ENCODE peak calls at places on chromosomes 6 and 20, in five cellular contexts. One of them, this sample, is unnamed.

GRCh38 chr20:24879875-24880274 is 69.2 kb upstream of the CST7 start:
- DNase-seq in GDM1: no peak
- DNase-seq in prostate gland: no peak
- DNase-seq in NCI-H69: no peak
- DNase-seq in foreskin keratinocyte: no peak
- DNase-seq in this sample: no peak

GRCh38 chr6:31497595-31498476 is at the start of gene MICB:
- DNase-seq in GDM1: peak
- DNase-seq in prostate gland: peak
- DNase-seq in NCI-H69: peak
- DNase-seq in foreskin keratinocyte: peak
- DNase-seq in this sample: no peak

GRCh38 chr6:51495016-51495805 is 592.2 kb downstream of the PKHD1 start:
- DNase-seq in GDM1: no peak
- DNase-seq in prostate gland: no peak
- DNase-seq in NCI-H69: peak
- DNase-seq in foreskin keratinocyte: no peak
- DNase-seq in this sample: no peak

GRCh38 chr6:79084693-79085092 is 6.6 kb upstream of the PHIP start:
- DNase-seq in GDM1: no peak
- DNase-seq in prostate gland: no peak
- DNase-seq in NCI-H69: peak
- DNase-seq in foreskin keratinocyte: no peak
- DNase-seq in this sample: no peak

GRCh38 chr20:60966031-60966430 is 286.0 kb upstream of the CDH4 start:
- DNase-seq in GDM1: no peak
- DNase-seq in prostate gland: no peak
- DNase-seq in NCI-H69: no peak
- DNase-seq in foreskin keratinocyte: no peak
- DNase-seq in this sample: no peak

GRCh38 chr6:8080338-8081151 is 16.4 kb upstream of the BLOC1S5 start:
- DNase-seq in GDM1: no peak
- DNase-seq in prostate gland: no peak
- DNase-seq in NCI-H69: no peak
- DNase-seq in foreskin keratinocyte: no peak
- DNase-seq in this sample: peak

GRCh38 chr20:64176548-64177419 is 12.5 kb downstream of the MYT1 start:
- DNase-seq in GDM1: no peak
- DNase-seq in prostate gland: no peak
- DNase-seq in NCI-H69: no peak
- DNase-seq in foreskin keratinocyte: no peak
- DNase-seq in this sample: no peak

GRCh38 chr6:470901-471448 is 79.4 kb downstream of the IRF4 start:
- DNase-seq in GDM1: no peak
- DNase-seq in prostate gland: no peak
- DNase-seq in NCI-H69: no peak
- DNase-seq in foreskin keratinocyte: no peak
- DNase-seq in this sample: no peak

GRCh38 chr6:11315743-11316437 is 83.4 kb upstream of the NEDD9 start:
- DNase-seq in GDM1: no peak
- DNase-seq in prostate gland: peak
- DNase-seq in NCI-H69: no peak
- DNase-seq in foreskin keratinocyte: peak
- DNase-seq in this sample: peak

GRCh38 chr6:45717715-45718114 is 297.9 kb downstream of the CLIC5 start:
- DNase-seq in GDM1: no peak
- DNase-seq in prostate gland: no peak
- DNase-seq in NCI-H69: no peak
- DNase-seq in foreskin keratinocyte: no peak
- DNase-seq in this sample: no peak

GRCh38 chr6:87029711-87030314 is 65.1 kb downstream of the CGA start:
- DNase-seq in GDM1: no peak
- DNase-seq in prostate gland: no peak
- DNase-seq in NCI-H69: peak
- DNase-seq in foreskin keratinocyte: peak
- DNase-seq in this sample: peak

GRCh38 chr6:133623065-133623464 is 265.8 kb upstream of the TCF21 start:
- DNase-seq in GDM1: no peak
- DNase-seq in prostate gland: no peak
- DNase-seq in NCI-H69: no peak
- DNase-seq in foreskin keratinocyte: no peak
- DNase-seq in this sample: no peak

GRCh38 chr20:49446808-49447207 is 35.7 kb downstream of the KCNB1 start:
- DNase-seq in GDM1: peak
- DNase-seq in prostate gland: peak
- DNase-seq in NCI-H69: no peak
- DNase-seq in foreskin keratinocyte: no peak
- DNase-seq in this sample: no peak

GRCh38 chr6:49110876-49111275 is 352.2 kb downstream of the MMUT start:
- DNase-seq in GDM1: no peak
- DNase-seq in prostate gland: no peak
- DNase-seq in NCI-H69: peak
- DNase-seq in foreskin keratinocyte: no peak
- DNase-seq in this sample: no peak

GRCh38 chr20:7728373-7728772 is 211.9 kb downstream of the HAO1 start:
- DNase-seq in GDM1: no peak
- DNase-seq in prostate gland: no peak
- DNase-seq in NCI-H69: no peak
- DNase-seq in foreskin keratinocyte: peak
- DNase-seq in this sample: peak

GRCh38 chr6:137913996-137914529 is 47.0 kb downstream of the TNFAIP3 start:
- DNase-seq in GDM1: no peak
- DNase-seq in prostate gland: no peak
- DNase-seq in NCI-H69: no peak
- DNase-seq in foreskin keratinocyte: no peak
- DNase-seq in this sample: no peak

GRCh38 chr20:8388707-8389106 is 256.6 kb downstream of the PLCB1 start:
- DNase-seq in GDM1: no peak
- DNase-seq in prostate gland: no peak
- DNase-seq in NCI-H69: peak
- DNase-seq in foreskin keratinocyte: no peak
- DNase-seq in this sample: no peak

GRCh38 chr20:57927376-57927775 is 217.6 kb upstream of the PMEPA1 start:
- DNase-seq in GDM1: no peak
- DNase-seq in prostate gland: no peak
- DNase-seq in NCI-H69: no peak
- DNase-seq in foreskin keratinocyte: no peak
- DNase-seq in this sample: no peak

GRCh38 chr20:18243802-18244201 is 44.5 kb upstream of the ZNF133 start:
- DNase-seq in GDM1: no peak
- DNase-seq in prostate gland: no peak
- DNase-seq in NCI-H69: no peak
- DNase-seq in foreskin keratinocyte: no peak
- DNase-seq in this sample: no peak

GRCh38 chr6:16750566-16750965 is 10.7 kb downstream of the ATXN1 start:
- DNase-seq in GDM1: no peak
- DNase-seq in prostate gland: no peak
- DNase-seq in NCI-H69: no peak
- DNase-seq in foreskin keratinocyte: no peak
- DNase-seq in this sample: no peak

GRCh38 chr6:74222768-74223321 is 526.8 kb downstream of the CD109 start:
- DNase-seq in GDM1: no peak
- DNase-seq in prostate gland: no peak
- DNase-seq in NCI-H69: no peak
- DNase-seq in foreskin keratinocyte: no peak
- DNase-seq in this sample: peak

GRCh38 chr20:56362833-56363413 is 4.1 kb downstream of the FAM210B start:
- DNase-seq in GDM1: no peak
- DNase-seq in prostate gland: no peak
- DNase-seq in NCI-H69: no peak
- DNase-seq in foreskin keratinocyte: no peak
- DNase-seq in this sample: no peak

GRCh38 chr6:41787219-41787917 is at the start of gene TOMM6:
- DNase-seq in GDM1: peak
- DNase-seq in prostate gland: peak
- DNase-seq in NCI-H69: peak
- DNase-seq in foreskin keratinocyte: peak
- DNase-seq in this sample: peak

GRCh38 chr6:106083618-106084017 is 2.5 kb upstream of the PRDM1 start:
- DNase-seq in GDM1: no peak
- DNase-seq in prostate gland: no peak
- DNase-seq in NCI-H69: no peak
- DNase-seq in foreskin keratinocyte: no peak
- DNase-seq in this sample: no peak

GRCh38 chr6:22036267-22036666 is 260.6 kb downstream of the PRL start:
- DNase-seq in GDM1: no peak
- DNase-seq in prostate gland: no peak
- DNase-seq in NCI-H69: peak
- DNase-seq in foreskin keratinocyte: peak
- DNase-seq in this sample: peak

GRCh38 chr20:41476013-41476441 is 109.4 kb upstream of the EMILIN3 start:
- DNase-seq in GDM1: no peak
- DNase-seq in prostate gland: peak
- DNase-seq in NCI-H69: peak
- DNase-seq in foreskin keratinocyte: peak
- DNase-seq in this sample: peak

GRCh38 chr20:18815194-18815942 is 1.8 kb downstream of the SCP2D1 start:
- DNase-seq in GDM1: no peak
- DNase-seq in prostate gland: no peak
- DNase-seq in NCI-H69: no peak
- DNase-seq in foreskin keratinocyte: no peak
- DNase-seq in this sample: no peak

GRCh38 chr6:93684339-93684738 is 265.0 kb upstream of the EPHA7 start:
- DNase-seq in GDM1: no peak
- DNase-seq in prostate gland: no peak
- DNase-seq in NCI-H69: peak
- DNase-seq in foreskin keratinocyte: no peak
- DNase-seq in this sample: no peak

GRCh38 chr6:77131426-77131825 is 331.9 kb downstream of the HTR1B start:
- DNase-seq in GDM1: no peak
- DNase-seq in prostate gland: no peak
- DNase-seq in NCI-H69: no peak
- DNase-seq in foreskin keratinocyte: no peak
- DNase-seq in this sample: no peak

GRCh38 chr6:122049341-122049740 is 350.1 kb upstream of the HSF2 start:
- DNase-seq in GDM1: no peak
- DNase-seq in prostate gland: peak
- DNase-seq in NCI-H69: no peak
- DNase-seq in foreskin keratinocyte: no peak
- DNase-seq in this sample: no peak

GRCh38 chr6:17015551-17016381 is 86.1 kb upstream of the STMND1 start:
- DNase-seq in GDM1: no peak
- DNase-seq in prostate gland: no peak
- DNase-seq in NCI-H69: peak
- DNase-seq in foreskin keratinocyte: no peak
- DNase-seq in this sample: no peak

This sample was measured in epithelial cell of prostate.